ENCODE peak calls at places on chromosome 4, in nine cellular contexts. K, T, F, L, J, M, C, U and X are unnamed samples.

GRCh38 chr4:38068107-38068506 is 107.9 kb downstream of the PTTG2 start:
- DNase-seq in J (no peak), U (no peak), K (no peak), L (no peak), T (no peak), F (no peak), C (no peak), M (no peak), X (no peak)

GRCh38 chr4:73139245-73139644 is 69.7 kb upstream of the COX18 start:
- DNase-seq in U (no peak), C (no peak), J (no peak), M (no peak), L (no peak), K (no peak), F (no peak), T (no peak), X (no peak)

GRCh38 chr4:129336457-129336856 is 240.5 kb downstream of the C4orf33 start:
- DNase-seq in M (no peak), U (no peak), C (no peak), F (no peak), T (no peak), L (no peak), K (no peak), J (no peak), X (no peak)

GRCh38 chr4:108683479-108683878 is 33.1 kb downstream of the OSTC start:
- DNase-seq in T (peak), F (no peak), U (no peak), K (peak), L (no peak), J (no peak), C (no peak), M (no peak), X (no peak)

GRCh38 chr4:101232074-101232776 is 115.1 kb downstream of the PPP3CA start:
- DNase-seq in L (no peak), C (no peak), K (peak), T (no peak), M (no peak), J (no peak), U (no peak), F (peak), X (no peak)

GRCh38 chr4:41878170-41878941 is 56.9 kb upstream of the TMEM33 start:
- DNase-seq in T (no peak), F (no peak), L (no peak), M (no peak), U (no peak), C (no peak), K (no peak), J (no peak), X (no peak)

GRCh38 chr4:76036855-76037254 is 985 bp upstream of the CXCL11 start:
- DNase-seq in C (no peak), U (no peak), L (no peak), T (no peak), F (no peak), K (no peak), J (no peak), M (no peak), X (no peak)

GRCh38 chr4:182425302-182425701 is 182.1 kb downstream of the TENM3 start:
- DNase-seq in M (no peak), K (no peak), L (no peak), F (no peak), U (no peak), T (no peak), C (no peak), J (no peak), X (no peak)

GRCh38 chr4:108372678-108373077 is 203.9 kb upstream of the LEF1 start:
- DNase-seq in M (no peak), F (no peak), C (no peak), T (no peak), U (no peak), L (no peak), K (no peak), J (no peak), X (no peak)

GRCh38 chr4:74228691-74229640 is 71.0 kb downstream of the MTHFD2L start:
- DNase-seq in J (peak), K (peak), T (peak), L (peak), U (peak), F (peak), C (peak), M (peak), X (peak)

GRCh38 chr4:75654905-75655304 is 18.3 kb downstream of the G3BP2 start:
- DNase-seq in T (no peak), L (no peak), M (no peak), K (no peak), U (no peak), F (no peak), C (no peak), J (no peak), X (no peak)

GRCh38 chr4:107877361-107877760 is 52.6 kb downstream of the SGMS2 start:
- DNase-seq in L (no peak), J (no peak), U (no peak), C (no peak), M (no peak), F (no peak), K (no peak), T (no peak), X (no peak)

GRCh38 chr4:19711871-19712270 is 539.8 kb upstream of the SLIT2 start:
- DNase-seq in F (no peak), U (no peak), C (no peak), M (no peak), T (no peak), J (no peak), K (no peak), L (no peak), X (no peak)

GRCh38 chr4:41257901-41258300 is 1.2 kb downstream of the UCHL1 start:
- DNase-seq in T (no peak), F (no peak), C (no peak), L (no peak), U (no peak), M (no peak), K (no peak), J (no peak), X (no peak)

GRCh38 chr4:8356856-8357255 is 83.7 kb downstream of the ACOX3 start:
- DNase-seq in J (no peak), C (no peak), K (no peak), T (no peak), L (no peak), F (no peak), M (no peak), U (no peak), X (peak)

GRCh38 chr4:124737619-124738018 is 25.1 kb upstream of the ANKRD50 start:
- DNase-seq in T (no peak), U (no peak), L (no peak), J (no peak), M (no peak), K (no peak), F (no peak), C (no peak), X (no peak)

GRCh38 chr4:150207871-150208270 is 129.6 kb downstream of the DCLK2 start:
- DNase-seq in U (no peak), M (no peak), K (no peak), J (no peak), C (no peak), T (no peak), L (no peak), F (no peak), X (no peak)

GRCh38 chr4:39134674-39135073 is 47.7 kb upstream of the WDR19 start:
- DNase-seq in F (no peak), M (no peak), U (no peak), C (no peak), L (no peak), K (no peak), J (no peak), T (no peak), X (no peak)

DNA sequence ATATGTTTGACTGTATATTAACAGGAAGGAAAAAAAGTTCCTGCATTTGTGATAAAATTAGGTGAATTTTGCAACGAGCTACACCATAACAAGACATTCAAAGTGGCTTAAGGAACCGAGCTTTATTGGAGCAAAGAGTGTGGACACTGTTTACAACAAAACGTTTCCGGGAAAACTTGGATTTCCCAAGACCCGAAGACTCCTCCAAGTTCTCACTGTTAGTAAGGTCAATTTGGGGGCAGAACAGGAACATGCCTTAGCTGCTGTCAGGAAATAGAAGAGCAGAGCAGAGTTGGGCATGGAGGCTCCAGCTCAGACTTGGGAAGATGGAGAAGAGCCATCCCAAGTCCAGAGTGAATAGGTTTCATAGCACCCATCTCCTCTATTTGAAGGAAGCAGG is 16.5 kb downstream of the ADH6 start:
- DNase-seq in L (no peak), T (peak), F (no peak), J (no peak), M (no peak), C (no peak), U (peak), K (no peak), X (no peak)
- TF ChIP-seq POLR2A in L (no peak), T (peak), F (no peak), J (no peak), M (no peak), C (no peak), U (no peak), K (no peak), X (no peak)

GRCh38 chr4:2084316-2084715 is 25.2 kb downstream of the NAT8L start:
- DNase-seq in T (no peak), U (no peak), L (no peak), J (no peak), C (no peak), K (no peak), F (no peak), M (no peak), X (no peak)

GRCh38 chr4:2089222-2089621 is 30.1 kb downstream of the NAT8L start:
- DNase-seq in T (no peak), C (no peak), M (no peak), U (no peak), J (no peak), L (no peak), F (no peak), K (no peak), X (no peak)

GRCh38 chr4:2085496-2085901 is 26.4 kb downstream of the NAT8L start:
- DNase-seq in K (no peak), J (no peak), M (no peak), U (no peak), C (no peak), L (no peak), F (no peak), T (no peak), X (peak)

GRCh38 chr4:2083826-2084160 is 24.7 kb downstream of the NAT8L start:
- DNase-seq in C (no peak), K (no peak), U (no peak), M (no peak), L (no peak), F (peak), T (no peak), J (no peak), X (peak)

GRCh38 chr4:2087170-2087569 is 28.0 kb downstream of the NAT8L start:
- DNase-seq in K (no peak), J (no peak), F (no peak), L (no peak), C (no peak), M (no peak), U (no peak), T (no peak), X (no peak)
- TF ChIP-seq CTCF in K (no peak), J (no peak), F (no peak), L (no peak), C (no peak), M (no peak), U (no peak), T (no peak), X (no peak)

GRCh38 chr4:185379326-185380295 is 16.1 kb downstream of the LRP2BP start:
- DNase-seq in U (no peak), M (no peak), F (no peak), K (no peak), C (no peak), L (no peak), J (no peak), T (no peak), X (no peak)
- TF ChIP-seq POLR2A in U (no peak), M (no peak), F (no peak), K (no peak), C (no peak), L (no peak), J (no peak), T (no peak), X (no peak)

DNA sequence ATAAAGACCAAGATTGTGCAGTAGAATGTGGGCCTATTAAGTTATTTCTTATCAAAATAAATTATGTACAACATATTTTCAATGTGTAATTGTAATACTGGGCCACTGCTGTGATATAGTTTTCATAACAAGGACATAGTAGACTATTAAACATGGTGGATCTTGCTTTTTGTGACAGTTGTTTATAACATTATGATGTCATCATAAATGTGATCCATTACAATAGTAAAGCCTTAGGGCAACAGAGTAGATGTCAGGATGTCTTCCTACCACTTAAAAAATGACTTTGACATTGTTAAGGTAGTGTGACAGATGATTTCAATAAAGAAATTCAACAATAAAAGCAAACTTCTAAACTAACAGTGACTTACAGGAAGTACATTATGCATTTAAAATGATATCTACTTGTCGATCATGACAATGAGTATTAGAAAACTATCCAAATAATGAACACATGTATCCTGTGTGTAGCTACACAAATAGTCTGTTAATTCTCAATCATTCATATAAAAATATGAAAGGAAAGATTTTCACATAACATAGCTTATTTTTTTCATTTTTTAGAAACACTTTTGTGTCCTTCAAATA is 5.3 kb upstream of the AGA start:
- DNase-seq in F (no peak), U (no peak), T (no peak), L (no peak), J (no peak), K (no peak), M (no peak), C (no peak), X (no peak)
- TF ChIP-seq CTCF in F (no peak), U (no peak), T (no peak), L (no peak), J (no peak), K (no peak), M (no peak), C (no peak), X (no peak)